ENCODE peak calls at places on chromosomes 13 and 19, in four cellular contexts. E is NCI-H2081; Y is activated T-cell treated with anti-CD3 and anti-CD28 coated beads, Interleukin-2, amount 50 U/mL, for 4 hours; W is EL. H is an unnamed sample.

GRCh38 chr13:99406799-99407201 is 94.5 kb upstream of the TM9SF2 start:
- DNase-seq in E (no peak), W (no peak), Y (no peak), H (no peak)

GRCh38 chr19:3370214-3370720 is 3.9 kb downstream of the NFIC start:
- DNase-seq in W (no peak), E (no peak), Y (no peak), H (no peak)

GRCh38 chr13:43981091-43981490 is 101.4 kb downstream of the LACC1 start:
- DNase-seq in W (no peak), E (no peak), Y (no peak), H (no peak)

GRCh38 chr19:16368385-16369305 is 44.0 kb downstream of the KLF2 start:
- DNase-seq in E (no peak), Y (peak; percentile 50), W (no peak), H (no peak)

GRCh38 chr13:40680659-40681323 is 14.3 kb upstream of the FOXO1 start:
- DNase-seq in E (no peak), W (no peak), Y (no peak), H (no peak)

GRCh38 chr13:109381546-109382180 is 404.7 kb downstream of the IRS2 start:
- DNase-seq in E (no peak), Y (no peak), W (peak; percentile 80), H (no peak)

GRCh38 chr19:5679289-5680082 is 830 bp downstream of the MICOS13 start:
- DNase-seq in Y (no peak), W (no peak), E (no peak), H (no peak)

GRCh38 chr13:48146636-48147035 is 51.7 kb upstream of the MED4 start:
- DNase-seq in Y (no peak), W (no peak), E (no peak), H (no peak)

GRCh38 chr19:38135150-38135998 is 88.6 kb downstream of the DPF1 start:
- DNase-seq in E (no peak), W (no peak), Y (no peak), H (no peak)

H was measured in stimulated activated CD4-positive, alpha-beta T cell treated with anti-CD3 and anti-CD28 coated beads, Interleukin-2, amount 100 ng/mL, for 4 hours.